ENCODE peak calls at places on chromosomes 3 and 15, in six cellular contexts. One of them, this sample, is unnamed.

GRCh38 chr3:46456118-46456517 is 8.6 kb downstream of the LTF start:
- DNase-seq in K562: no peak
- DNase-seq in HepG2: no peak
- DNase-seq in A549: no peak
- DNase-seq in GM12878: no peak
- DNase-seq in HEK293T: no peak
- DNase-seq in this sample: no peak

GRCh38 chr15:36965561-36966342 is 134.6 kb downstream of the MEIS2 start:
- DNase-seq in HEK293T: no peak
- DNase-seq in K562: no peak
- DNase-seq in GM12878: no peak
- DNase-seq in A549: no peak
- DNase-seq in HepG2: no peak
- DNase-seq in this sample: no peak

GRCh38 chr15:48582472-48583235 is 62.9 kb downstream of the FBN1 start:
- DNase-seq in HEK293T: peak; percentile 6
- DNase-seq in GM12878: no peak
- DNase-seq in HepG2: no peak
- DNase-seq in A549: no peak
- DNase-seq in K562: no peak
- DNase-seq in this sample: peak; percentile 83

GRCh38 chr3:49723301-49723630 is 485 bp downstream of the GMPPB start:
- DNase-seq in GM12878: no peak
- DNase-seq in HEK293T: no peak
- DNase-seq in K562: peak; percentile 53
- DNase-seq in HepG2: peak; percentile 40
- DNase-seq in A549: peak; percentile 48
- DNase-seq in this sample: peak; percentile 37

GRCh38 chr3:20104167-20104661 is 64.0 kb downstream of the KAT2B start:
- DNase-seq in K562: no peak
- DNase-seq in HEK293T: no peak
- DNase-seq in A549: no peak
- DNase-seq in GM12878: peak; percentile 13
- DNase-seq in HepG2: no peak
- DNase-seq in this sample: no peak

GRCh38 chr3:110485389-110485788 is 586.2 kb upstream of the NECTIN3 start:
- DNase-seq in HEK293T: no peak
- DNase-seq in GM12878: no peak
- DNase-seq in K562: no peak
- DNase-seq in A549: no peak
- DNase-seq in HepG2: no peak
- DNase-seq in this sample: no peak

GRCh38 chr3:77321646-77322045 is 281.7 kb downstream of the ROBO2 start:
- DNase-seq in HepG2: peak; percentile 90
- DNase-seq in K562: no peak
- DNase-seq in GM12878: no peak
- DNase-seq in A549: no peak
- DNase-seq in HEK293T: no peak
- DNase-seq in this sample: no peak

GRCh38 chr3:50287262-50287661 is 5.0 kb downstream of the IFRD2 start:
- DNase-seq in GM12878: no peak
- DNase-seq in HEK293T: no peak
- DNase-seq in A549: no peak
- DNase-seq in K562: no peak
- DNase-seq in HepG2: no peak
- DNase-seq in this sample: no peak

GRCh38 chr15:92796163-92796611 is 103.9 kb upstream of the CHD2 start:
- DNase-seq in HEK293T: no peak
- DNase-seq in A549: no peak
- DNase-seq in HepG2: no peak
- DNase-seq in GM12878: no peak
- DNase-seq in K562: no peak
- DNase-seq in this sample: no peak

GRCh38 chr3:68447885-68448284 is 484.5 kb downstream of the TAFA4 start:
- DNase-seq in HepG2: no peak
- DNase-seq in K562: no peak
- DNase-seq in HEK293T: no peak
- DNase-seq in GM12878: no peak
- DNase-seq in A549: no peak
- DNase-seq in this sample: no peak

GRCh38 chr15:75869446-75869845 is 26.2 kb downstream of the UBE2Q2 start:
- DNase-seq in HepG2: no peak
- DNase-seq in GM12878: no peak
- DNase-seq in HEK293T: no peak
- DNase-seq in A549: no peak
- DNase-seq in K562: no peak
- DNase-seq in this sample: no peak

GRCh38 chr3:9623148-9623547 is 26.2 kb upstream of the MTMR14 start:
- DNase-seq in GM12878: no peak
- DNase-seq in HepG2: no peak
- DNase-seq in A549: no peak
- DNase-seq in K562: no peak
- DNase-seq in HEK293T: no peak
- DNase-seq in this sample: peak; percentile 4

GRCh38 chr3:12017487-12017886 is 13.3 kb downstream of the SYN2 start:
- DNase-seq in K562: no peak
- DNase-seq in HepG2: no peak
- DNase-seq in A549: no peak
- DNase-seq in GM12878: no peak
- DNase-seq in HEK293T: no peak
- DNase-seq in this sample: no peak

GRCh38 chr3:160343132-160343531 is 55.9 kb downstream of the IFT80 start:
- DNase-seq in HepG2: peak; percentile 16
- DNase-seq in A549: peak; percentile 19
- DNase-seq in GM12878: no peak
- DNase-seq in K562: no peak
- DNase-seq in HEK293T: no peak
- DNase-seq in this sample: peak; percentile 49

GRCh38 chr3:149592758-149593240 is 65.0 kb downstream of the WWTR1 start:
- DNase-seq in GM12878: no peak
- DNase-seq in HEK293T: no peak
- DNase-seq in K562: no peak
- DNase-seq in HepG2: no peak
- DNase-seq in A549: no peak
- DNase-seq in this sample: no peak
- TF ChIP-seq BHLHE40 in GM12878: no peak
- TF ChIP-seq BHLHE40 in HEK293T: no peak
- TF ChIP-seq BHLHE40 in K562: no peak
- TF ChIP-seq BHLHE40 in HepG2: no peak
- TF ChIP-seq BHLHE40 in A549: no peak
- TF ChIP-seq BHLHE40 in this sample: no peak

GRCh38 chr15:40098489-40099261 is 10.0 kb downstream of the BMF start:
- DNase-seq in GM12878: peak; percentile 84
- DNase-seq in A549: peak; percentile 83
- DNase-seq in K562: peak; percentile 67
- DNase-seq in HEK293T: peak; percentile 75
- DNase-seq in HepG2: peak; percentile 97
- DNase-seq in this sample: peak; percentile 98
- TF ChIP-seq BHLHE40 in GM12878: peak; percentile 93
- TF ChIP-seq BHLHE40 in A549: no peak
- TF ChIP-seq BHLHE40 in K562: peak; percentile 88
- TF ChIP-seq BHLHE40 in HEK293T: no peak
- TF ChIP-seq BHLHE40 in HepG2: peak; percentile 80
- TF ChIP-seq BHLHE40 in this sample: peak; percentile 91

DNA sequence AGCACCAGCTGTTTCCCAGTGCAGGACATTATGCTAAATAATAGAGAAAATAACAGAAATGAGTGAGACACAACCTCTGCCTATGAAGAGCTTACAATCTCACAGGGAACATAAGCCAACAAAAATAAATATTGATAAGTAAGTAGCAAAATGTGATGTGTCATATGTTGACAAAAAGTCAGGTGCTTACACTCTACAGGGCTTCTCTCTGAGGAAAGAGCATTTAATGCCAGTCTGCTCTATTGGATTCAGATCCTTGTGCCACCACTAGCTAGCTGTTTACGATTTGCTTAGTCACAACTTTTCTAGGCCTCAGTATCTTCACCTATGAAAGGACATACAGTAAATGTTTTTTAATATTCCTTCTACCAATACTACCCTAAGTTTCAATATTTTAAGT is 500.9 kb upstream of the NAALADL2 start:
- DNase-seq in HEK293T: no peak
- DNase-seq in GM12878: no peak
- DNase-seq in HepG2: no peak
- DNase-seq in K562: no peak
- DNase-seq in A549: no peak
- DNase-seq in this sample: peak; percentile 50
- TF ChIP-seq BHLHE40 in HEK293T: no peak
- TF ChIP-seq BHLHE40 in GM12878: no peak
- TF ChIP-seq BHLHE40 in HepG2: no peak
- TF ChIP-seq BHLHE40 in K562: no peak
- TF ChIP-seq BHLHE40 in A549: no peak
- TF ChIP-seq BHLHE40 in this sample: no peak

GRCh38 chr15:23039917-23040281 is 530 bp upstream of the TUBGCP5 start:
- DNase-seq in K562: no peak
- DNase-seq in HepG2: no peak
- DNase-seq in GM12878: no peak
- DNase-seq in HEK293T: peak; percentile 31
- DNase-seq in A549: no peak
- DNase-seq in this sample: no peak

GRCh38 chr15:23033979-23034378 is 5.4 kb downstream of the TUBGCP5 start:
- DNase-seq in GM12878: no peak
- DNase-seq in HepG2: peak; percentile 29
- DNase-seq in HEK293T: no peak
- DNase-seq in A549: no peak
- DNase-seq in K562: no peak
- DNase-seq in this sample: no peak

GRCh38 chr15:23038741-23039150 is 623 bp downstream of the TUBGCP5 start:
- DNase-seq in GM12878: no peak
- DNase-seq in A549: peak; percentile 64
- DNase-seq in K562: no peak
- DNase-seq in HepG2: peak; percentile 24
- DNase-seq in HEK293T: peak; percentile 10
- DNase-seq in this sample: peak; percentile 53

GRCh38 chr15:23039151-23039916 is at the start of gene TUBGCP5:
- DNase-seq in A549: peak; percentile 99
- DNase-seq in HEK293T: peak; percentile 92
- DNase-seq in HepG2: peak; percentile 93
- DNase-seq in GM12878: peak; percentile 87
- DNase-seq in K562: peak; percentile 93
- DNase-seq in this sample: peak; percentile 98

DNA sequence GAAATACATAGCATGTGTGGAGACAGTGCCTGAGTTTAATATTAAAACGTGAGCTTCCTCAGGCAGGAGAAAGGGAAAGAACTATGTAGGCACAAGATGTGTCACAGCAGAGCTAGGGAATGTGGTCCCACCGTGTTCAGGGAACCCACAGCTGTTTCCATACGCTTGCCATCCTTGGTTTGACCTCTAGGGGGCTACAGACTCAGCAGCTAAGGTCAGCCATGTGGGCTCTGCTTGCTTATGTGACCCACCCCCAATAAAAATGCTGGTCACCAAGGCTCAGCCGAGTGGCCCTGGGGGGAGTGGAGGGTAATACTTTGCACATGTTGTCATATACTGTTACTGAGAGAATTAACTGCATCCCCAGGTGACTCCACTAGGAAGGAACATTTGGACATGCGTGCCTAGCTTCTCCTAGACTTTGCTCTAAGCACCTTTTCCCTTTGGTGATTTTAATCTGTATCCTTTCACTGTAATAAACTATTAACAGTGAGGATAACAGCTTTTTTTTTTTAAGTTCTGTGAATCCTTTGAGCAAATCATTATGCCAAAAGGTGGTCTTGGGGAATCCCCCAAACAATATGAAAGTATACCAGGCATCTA is 3.3 kb downstream of the TUBGCP5 start:
- DNase-seq in K562: peak; percentile 68
- DNase-seq in HEK293T: peak; percentile 58
- DNase-seq in A549: peak; percentile 79
- DNase-seq in GM12878: no peak
- DNase-seq in HepG2: peak; percentile 62
- DNase-seq in this sample: peak; percentile 46
- TF ChIP-seq BHLHE40 in K562: no peak
- TF ChIP-seq BHLHE40 in HEK293T: no peak
- TF ChIP-seq BHLHE40 in A549: no peak
- TF ChIP-seq BHLHE40 in GM12878: no peak
- TF ChIP-seq BHLHE40 in HepG2: no peak
- TF ChIP-seq BHLHE40 in this sample: no peak

DNA sequence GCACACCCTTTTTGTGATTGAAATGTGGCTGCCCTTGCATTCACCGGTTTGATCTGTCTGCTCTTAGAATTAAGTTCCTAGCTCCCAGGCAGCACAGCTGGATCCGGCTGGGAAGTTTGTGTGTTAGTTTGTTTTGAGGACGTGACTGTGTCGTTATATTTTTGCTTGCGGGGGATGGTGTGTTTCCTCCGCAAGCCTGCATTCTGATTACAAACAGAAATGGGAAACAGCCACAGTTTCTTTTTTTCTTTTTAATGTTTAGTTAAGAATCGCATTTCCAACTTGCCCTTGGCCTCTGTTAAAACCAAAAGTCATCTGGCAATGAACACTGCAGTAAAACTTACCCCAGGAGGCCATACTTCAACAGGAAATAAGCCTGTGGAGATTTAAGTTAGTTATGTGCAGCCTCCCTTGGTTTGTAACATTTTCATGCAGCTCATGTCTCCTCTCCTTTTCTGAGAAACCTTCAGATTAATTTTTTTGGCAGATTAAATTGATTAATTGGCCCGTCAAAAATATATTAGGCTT is 890 bp downstream of the TMOD3 start:
- DNase-seq in GM12878: no peak
- DNase-seq in A549: no peak
- DNase-seq in HEK293T: no peak
- DNase-seq in K562: no peak
- DNase-seq in HepG2: no peak
- DNase-seq in this sample: peak; percentile 51
- TF ChIP-seq BHLHE40 in GM12878: no peak
- TF ChIP-seq BHLHE40 in A549: no peak
- TF ChIP-seq BHLHE40 in HEK293T: no peak
- TF ChIP-seq BHLHE40 in K562: no peak
- TF ChIP-seq BHLHE40 in HepG2: no peak
- TF ChIP-seq BHLHE40 in this sample: no peak

This sample was measured in IMR-90.